ENCODE peak calls at places on chromosomes 3 and 15, in seven cellular contexts. C is AG09309; G is esophagus squamous epithelium; U is IMR-90; K is T-helper 9 cell; T is activated T-helper 9 cell treated with anti-CD3 and anti-CD28 coated beads, Interleukin-2, amount 50 U/mL, for 16 hours; I is ovary. Q is an unnamed sample.

GRCh38 chr3:71294919-71295318 is 288.6 kb downstream of the FOXP1 start:
- DNase-seq in U (no peak), G (no peak), I (no peak), K (no peak), T (no peak), C (no peak), Q (no peak)

GRCh38 chr15:41438206-41438605 is 21.3 kb downstream of the RTF1 start:
- DNase-seq in C (no peak), T (no peak), I (no peak), G (no peak), K (no peak), U (peak; percentile 44), Q (peak; percentile 87)

GRCh38 chr3:134804508-134805480 is 9.7 kb downstream of the EPHB1 start:
- DNase-seq in U (no peak), C (no peak), K (no peak), G (no peak), I (no peak), T (no peak), Q (no peak)

GRCh38 chr15:74906193-74906449 is 530 bp downstream of the FAM219B start:
- DNase-seq in U (no peak), C (no peak), K (no peak), G (no peak), I (no peak), T (peak; percentile 4), Q (peak; percentile 91)

GRCh38 chr3:40620151-40620550 is 95.4 kb downstream of the ZNF621 start:
- DNase-seq in C (no peak), K (no peak), G (no peak), I (no peak), T (no peak), U (no peak), Q (no peak)

GRCh38 chr15:101451192-101451799 is 38.2 kb downstream of the PCSK6 start:
- DNase-seq in K (no peak), T (no peak), C (no peak), I (peak; percentile 84), U (no peak), G (no peak), Q (no peak)

GRCh38 chr15:81480645-81481053 is 106.6 kb upstream of the TMC3 start:
- DNase-seq in C (peak; percentile 16), U (peak; percentile 69), G (no peak), I (no peak), T (no peak), K (no peak), Q (peak; percentile 81)

GRCh38 chr3:192188218-192188835 is 539.0 kb downstream of the FGF12 start:
- DNase-seq in G (no peak), K (peak; percentile 1), T (no peak), U (peak; percentile 4), I (no peak), C (no peak), Q (no peak)

GRCh38 chr15:66008920-66009572 is 139.8 kb downstream of the RAB11A start:
- DNase-seq in G (no peak), I (no peak), C (no peak), T (no peak), K (no peak), U (no peak), Q (no peak)

GRCh38 chr15:71736286-71736947 is 73.9 kb upstream of the NR2E3 start:
- DNase-seq in G (no peak), T (no peak), C (no peak), I (no peak), U (no peak), K (no peak), Q (no peak)

GRCh38 chr15:56243117-56243773 is 434 bp downstream of the RFX7 start:
- DNase-seq in I (peak; percentile 61), T (peak; percentile 23), K (no peak), G (no peak), U (peak; percentile 26), C (no peak), Q (peak; percentile 88)

GRCh38 chr3:32384938-32385337 is 6.7 kb upstream of the CMTM7 start:
- DNase-seq in T (no peak), G (no peak), U (peak; percentile 4), C (no peak), K (no peak), I (no peak), Q (peak; percentile 82)

GRCh38 chr3:48011771-48012170 is 4.4 kb downstream of the MAP4 start:
- DNase-seq in U (no peak), C (no peak), G (no peak), I (no peak), T (no peak), K (no peak), Q (no peak)

GRCh38 chr15:86082619-86083377 is 3.1 kb downstream of the AGBL1 start:
- DNase-seq in T (no peak), U (no peak), G (no peak), I (no peak), C (no peak), K (no peak), Q (no peak)

GRCh38 chr15:84937144-84937543 is 44.5 kb upstream of the PDE8A start:
- DNase-seq in U (peak; percentile 16), K (no peak), I (no peak), T (no peak), G (no peak), C (no peak), Q (no peak)

GRCh38 chr3:134655706-134656105 is 4.9 kb upstream of the KY start:
- DNase-seq in U (no peak), I (no peak), K (no peak), C (no peak), G (no peak), T (no peak), Q (no peak)

GRCh38 chr3:58683001-58683845 is 16.6 kb upstream of the FAM3D start:
- DNase-seq in G (no peak), C (no peak), T (no peak), K (no peak), I (no peak), U (peak; percentile 61), Q (peak; percentile 44)

GRCh38 chr15:49674370-49674769 is 53.5 kb downstream of the DTWD1 start:
- DNase-seq in U (peak; percentile 7), I (no peak), C (no peak), G (no peak), K (no peak), T (no peak), Q (no peak)

GRCh38 chr3:64121750-64122311 is 98.5 kb upstream of the PSMD6 start:
- DNase-seq in U (no peak), T (no peak), K (no peak), C (no peak), G (no peak), I (no peak), Q (peak; percentile 59)

GRCh38 chr15:80773792-80774352 is 5.3 kb upstream of the CEMIP start:
- DNase-seq in G (no peak), K (no peak), I (no peak), C (no peak), U (no peak), T (no peak), Q (no peak)

GRCh38 chr3:112973325-112974177 is 1.4 kb downstream of the CD200R1 start:
- DNase-seq in I (no peak), C (no peak), U (no peak), T (peak; percentile 32), G (no peak), K (no peak), Q (no peak)

GRCh38 chr3:17473761-17474160 is 268.7 kb downstream of the TBC1D5 start:
- DNase-seq in K (no peak), C (no peak), U (peak; percentile 23), T (no peak), G (no peak), I (no peak), Q (no peak)

GRCh38 chr3:85864896-85865295 is 906.1 kb downstream of the CADM2 start:
- DNase-seq in U (no peak), T (no peak), C (no peak), I (no peak), K (no peak), G (no peak), Q (no peak)